ENCODE peak calls at places on chromosomes 6 and 20, in seven cellular contexts. O is HCT116, H is SK-N-SH, X is spleen, K is Panc1, I is stomach, M is prostate gland. L is an unnamed sample.

GRCh38 chr6:153047386-153047785 is 44.9 kb upstream of the MTRF1L start:
- DNase-seq in O (no peak), I (no peak), M (no peak), K (no peak), X (no peak), H (no peak), L (no peak)

GRCh38 chr20:9225879-9226278 is 157.0 kb downstream of the PLCB4 start:
- DNase-seq in M (no peak), O (no peak), K (no peak), H (no peak), I (no peak), X (no peak), L (no peak)

GRCh38 chr20:2101057-2101934 is at the start of gene STK35:
- DNase-seq in I (no peak), M (peak; percentile 78), K (no peak), O (peak; percentile 37), X (no peak), H (peak; percentile 87), L (peak; percentile 85)

GRCh38 chr6:137541531-137541930 is 47.3 kb upstream of the OLIG3 start:
- DNase-seq in K (no peak), H (no peak), X (no peak), I (no peak), M (no peak), O (no peak), L (no peak)

GRCh38 chr6:34053721-34054120 is 92.2 kb downstream of the GRM4 start:
- DNase-seq in X (no peak), O (no peak), K (no peak), I (no peak), M (no peak), H (no peak), L (peak; percentile 43)

GRCh38 chr6:43811101-43812099 is 41.4 kb downstream of the VEGFA start:
- DNase-seq in K (no peak), H (no peak), X (no peak), O (no peak), I (no peak), M (no peak), L (peak; percentile 52)

GRCh38 chr6:135577059-135577538 is 79.6 kb upstream of the AHI1 start:
- DNase-seq in X (no peak), M (no peak), H (no peak), I (no peak), O (no peak), K (no peak), L (no peak)

GRCh38 chr6:99790679-99791078 is 184.0 kb downstream of the PRDM13 start:
- DNase-seq in M (no peak), X (no peak), I (no peak), K (no peak), O (no peak), H (no peak), L (no peak)

GRCh38 chr20:25745100-25745499 is 48.4 kb upstream of the ZNF337 start:
- DNase-seq in O (no peak), H (no peak), M (no peak), X (no peak), K (no peak), I (no peak), L (no peak)

GRCh38 chr6:137241481-137242011 is 22.4 kb upstream of the IFNGR1 start:
- DNase-seq in M (peak; percentile 24), H (no peak), K (no peak), O (no peak), X (no peak), I (no peak), L (no peak)

GRCh38 chr20:19817017-19817416 is 59.0 kb downstream of the RIN2 start:
- DNase-seq in I (no peak), K (no peak), X (no peak), O (no peak), H (no peak), M (no peak), L (no peak)

GRCh38 chr6:66838764-66839163 is 1131.7 kb upstream of the EYS start:
- DNase-seq in I (no peak), K (no peak), O (no peak), H (no peak), M (no peak), X (no peak), L (no peak)

GRCh38 chr20:44054849-44055248 is 132.1 kb downstream of the JPH2 start:
- DNase-seq in H (no peak), M (no peak), X (no peak), K (no peak), I (peak; percentile 8), O (no peak), L (no peak)

GRCh38 chr6:14743465-14744211 is 502.2 kb upstream of the JARID2 start:
- DNase-seq in H (no peak), I (peak; percentile 66), X (peak; percentile 81), O (peak; percentile 94), M (no peak), K (peak; percentile 74), L (peak; percentile 49)

DNA sequence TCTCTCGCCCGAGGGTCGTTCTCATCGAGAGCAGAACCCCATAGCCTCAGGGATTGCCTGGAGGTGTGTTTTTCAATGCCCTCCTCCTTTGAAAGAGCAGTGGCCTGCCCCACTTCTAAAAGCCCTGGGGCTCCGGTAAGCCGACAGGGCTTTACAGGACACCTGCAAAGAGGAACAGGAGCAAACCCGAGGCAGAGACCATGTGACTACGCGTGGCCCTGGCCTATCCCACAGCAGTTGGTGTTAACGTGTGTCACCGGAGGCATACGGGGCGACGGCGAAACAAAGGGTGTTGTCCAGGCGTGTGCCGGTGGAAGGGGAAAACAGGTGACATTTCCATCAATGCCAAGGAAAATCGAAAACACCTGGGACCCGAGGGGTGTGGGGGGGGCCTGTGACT is 972.9 kb upstream of the DEFB115 start:
- DNase-seq in O (no peak), X (no peak), H (peak; percentile 27), I (no peak), K (no peak), M (no peak), L (no peak)
- H3K9me3 ChIP-seq in O (no peaks in the 10 kb centered on the region), X (no peaks in the 10 kb centered on the region), H (no peaks in the 10 kb centered on the region), I (no peaks in the 10 kb centered on the region), K (no peaks in the 10 kb centered on the region), M (no peaks in the 10 kb centered on the region), L (no peaks in the 10 kb centered on the region)

GRCh38 chr6:5243069-5243468 is 17.7 kb downstream of the LYRM4 start:
- DNase-seq in I (no peak), O (no peak), H (no peak), K (no peak), X (no peak), M (no peak), L (no peak)

GRCh38 chr6:5249451-5250122 is 11.2 kb downstream of the LYRM4 start:
- DNase-seq in M (no peak), O (no peak), X (no peak), K (no peak), I (no peak), H (no peak), L (no peak)

GRCh38 chr6:5248302-5249098 is 12.2 kb downstream of the LYRM4 start:
- DNase-seq in X (no peak), O (no peak), M (no peak), I (no peak), K (no peak), H (no peak), L (no peak)

GRCh38 chr6:5246870-5247161 is 13.9 kb downstream of the LYRM4 start:
- DNase-seq in O (no peak), K (no peak), H (no peak), M (no peak), I (no peak), X (no peak), L (no peak)

GRCh38 chr6:5246141-5246869 is 14.4 kb downstream of the LYRM4 start:
- DNase-seq in O (no peak), I (no peak), X (no peak), K (no peak), M (no peak), H (no peak), L (no peak)
- TF ChIP-seq POLR2AphosphoS5 in O (no peak), I (no peak), X (no peak), K (no peak), M (no peak), H (no peak), L (no peak)

GRCh38 chr6:32108094-32108627 is 977 bp downstream of the TNXB start:
- DNase-seq in X (no peak), K (no peak), M (no peak), I (peak; percentile 56), H (peak; percentile 32), O (no peak), L (peak; percentile 48)

GRCh38 chr6:32110632-32111031 is 1.5 kb upstream of the TNXB start:
- DNase-seq in I (peak; percentile 66), O (no peak), X (no peak), K (no peak), H (no peak), M (no peak), L (no peak)

GRCh38 chr6:32108727-32109113 is 418 bp downstream of the TNXB start:
- DNase-seq in I (no peak), K (no peak), O (no peak), H (no peak), M (no peak), X (no peak), L (no peak)

GRCh38 chr6:32109114-32109764 is at the start of gene TNXB:
- DNase-seq in H (peak; percentile 41), O (no peak), X (no peak), K (no peak), I (no peak), M (no peak), L (peak; percentile 35)

DNA sequence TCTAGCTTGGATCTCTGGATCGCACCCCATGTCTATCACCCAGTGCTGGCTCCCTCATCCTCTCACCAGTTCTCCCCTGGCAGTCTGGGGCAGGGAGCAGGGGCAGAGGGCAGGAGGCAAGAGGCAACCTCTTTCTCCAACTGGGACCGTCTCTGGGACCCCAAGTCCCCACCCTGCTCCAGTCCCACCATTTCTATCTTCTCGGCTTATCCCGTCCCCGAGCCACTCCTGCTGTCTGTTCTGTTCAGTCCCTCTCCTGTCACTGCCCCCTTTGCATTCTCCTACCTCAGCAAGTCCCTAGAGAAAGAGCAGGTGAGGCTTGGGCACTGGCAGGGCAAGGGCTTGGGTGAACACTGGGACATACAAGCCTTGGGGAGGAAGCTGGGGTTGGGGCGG is 625 bp upstream of the TNXB start:
- DNase-seq in H (no peak), M (no peak), X (no peak), O (no peak), K (no peak), I (no peak), L (no peak)
- H3K4me3 ChIP-seq in H (no peak overlapping the region), M (no peak overlapping the region), X (no peak overlapping the region), O (no peak overlapping the region), K (no peak overlapping the region), I (no peak overlapping the region), L (no peak overlapping the region)

DNA sequence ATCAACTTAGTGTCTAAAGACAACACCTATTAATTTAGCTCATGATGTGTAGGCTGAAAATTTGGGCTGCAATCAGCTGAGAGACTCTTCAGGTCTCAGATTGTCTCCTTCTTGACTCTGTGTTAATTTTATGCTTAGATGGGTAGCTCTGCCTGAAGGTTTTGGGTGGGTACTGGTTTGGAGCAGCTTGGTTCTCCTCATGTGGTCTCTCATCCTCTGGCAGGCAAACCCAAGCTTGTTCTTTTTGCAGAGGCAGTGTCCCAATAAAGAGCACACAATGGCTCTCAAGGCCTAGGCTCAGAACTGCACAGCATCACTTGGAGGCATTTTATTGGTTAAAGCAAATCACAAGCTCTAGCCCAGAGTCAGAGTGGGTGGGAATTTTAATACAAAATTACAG is 280.6 kb downstream of the BTBD3 start:
- DNase-seq in X (no peak), O (no peak), K (no peak), M (no peak), H (no peak), I (no peak), L (no peak)
- H3K9me3 ChIP-seq in X (no peaks in the 10 kb centered on the region), O (peaks cover 17% of the 10 kb centered on the region), K (peaks cover 2% of the 10 kb centered on the region), M (no peaks in the 10 kb centered on the region), H (no peaks in the 10 kb centered on the region), I (no peaks in the 10 kb centered on the region), L (no peaks in the 10 kb centered on the region)

L was measured in transverse colon.